ENCODE peak calls at places on chromosomes 5 and 9, in five cellular contexts. Z is mesenchymal stem cell, U is GM12878, N is iPS DF 6.9, L is fibroblast of lung. B is an unnamed sample.

GRCh38 chr9:133558191-133559126 is 24.0 kb downstream of the ADAMTSL2 start:
- DNase-seq in Z (peak; percentile 78), U (peak; percentile 32), N (no peak), L (peak; percentile 69), B (peak; percentile 79)

GRCh38 chr5:153900703-153901395 is 137.9 kb downstream of the FAM114A2 start:
- DNase-seq in Z (peak; percentile 51), U (no peak), N (no peak), L (peak; percentile 62), B (peak; percentile 69)

GRCh38 chr9:87569008-87569908 is 71.6 kb downstream of the DAPK1 start:
- DNase-seq in Z (no peak), U (no peak), N (no peak), L (peak; percentile 74), B (peak; percentile 15)

GRCh38 chr9:73200694-73201432 is 49.2 kb downstream of the ANXA1 start:
- DNase-seq in Z (peak; percentile 56), U (no peak), N (no peak), L (peak; percentile 51), B (no peak)

GRCh38 chr9:125430611-125431305 is 169.1 kb downstream of the GAPVD1 start:
- DNase-seq in Z (no peak), U (no peak), N (no peak), L (no peak), B (no peak)

GRCh38 chr9:125632321-125633115 is 74.5 kb downstream of the MAPKAP1 start:
- DNase-seq in Z (no peak), U (peak; percentile 99), N (no peak), L (no peak), B (no peak)

GRCh38 chr5:132162945-132163344 is 64.7 kb downstream of the P4HA2 start:
- DNase-seq in Z (no peak), U (no peak), N (no peak), L (no peak), B (no peak)

GRCh38 chr5:151773979-151774378 is 2.2 kb downstream of the G3BP1 start:
- DNase-seq in Z (no peak), U (no peak), N (no peak), L (no peak), B (no peak)

GRCh38 chr5:124744170-124744911 is 2.1 kb downstream of the ZNF608 start:
- DNase-seq in Z (peak; percentile 52), U (no peak), N (no peak), L (peak; percentile 61), B (no peak)

GRCh38 chr9:124006448-124007156 is 5.0 kb upstream of the LHX2 start:
- DNase-seq in Z (no peak), U (no peak), N (no peak), L (no peak), B (no peak)

GRCh38 chr9:124005372-124005771 is 6.2 kb upstream of the LHX2 start:
- DNase-seq in Z (no peak), U (no peak), N (no peak), L (no peak), B (no peak)

GRCh38 chr9:124007157-124007460 is 4.5 kb upstream of the LHX2 start:
- DNase-seq in Z (no peak), U (no peak), N (no peak), L (no peak), B (no peak)

GRCh38 chr9:124003636-124004349 is 7.8 kb upstream of the LHX2 start:
- DNase-seq in Z (no peak), U (no peak), N (no peak), L (no peak), B (no peak)

GRCh38 chr9:124004608-124005007 is 7.0 kb upstream of the LHX2 start:
- DNase-seq in Z (no peak), U (no peak), N (no peak), L (no peak), B (no peak)
- H3K27me3 ChIP-seq in Z (peaks cover 95% of the 10 kb centered on the region), U (no peaks in the 10 kb centered on the region), N (peaks cover 91% of the 10 kb centered on the region), L (peaks cover 83% of the 10 kb centered on the region), B (peaks cover 95% of the 10 kb centered on the region)

DNA sequence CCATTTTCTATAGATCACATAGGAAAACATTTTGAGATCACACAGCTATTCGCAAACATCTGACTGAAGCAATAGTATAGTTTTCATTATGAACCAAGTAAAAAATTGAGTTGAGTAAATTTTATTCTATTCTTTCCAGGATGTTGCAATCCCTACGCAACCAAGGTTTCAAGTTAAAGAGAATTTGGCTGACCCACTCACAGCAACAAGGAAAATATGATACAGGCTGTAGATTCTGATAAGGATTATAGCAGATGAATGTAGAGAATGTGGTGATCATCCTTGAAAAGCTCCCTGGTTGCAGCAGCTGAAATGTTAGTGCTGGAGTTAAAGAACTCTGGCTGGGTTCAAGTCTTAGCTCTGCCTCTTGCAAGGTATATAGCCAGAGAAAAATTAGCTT is 4.7 kb downstream of the ABCA1 start:
- DNase-seq in Z (no peak), U (no peak), N (no peak), L (peak; percentile 90), B (peak; percentile 81)
- H3K27ac ChIP-seq in Z (no peak overlapping the region), U (no peak overlapping the region), N (no peak overlapping the region), L (no peak overlapping the region), B (peak overlapping the region; percentile 65)

GRCh38 chr9:93693129-93693528 is 116.7 kb downstream of the PHF2 start:
- DNase-seq in Z (peak; percentile 10), U (no peak), N (no peak), L (no peak), B (no peak)
- H3K4me3 ChIP-seq in Z (no peak overlapping the region), U (no peak overlapping the region), N (no peak overlapping the region), L (no peak overlapping the region), B (no peak overlapping the region)

GRCh38 chr5:139645495-139645871 is 2.7 kb upstream of the CXXC5 start:
- DNase-seq in Z (no peak), U (no peak), N (no peak), L (no peak), B (no peak)

GRCh38 chr5:139642891-139643871 is 5.0 kb upstream of the CXXC5 start:
- DNase-seq in Z (no peak), U (no peak), N (no peak), L (no peak), B (no peak)

GRCh38 chr5:139646111-139646510 is 2.0 kb upstream of the CXXC5 start:
- DNase-seq in Z (no peak), U (no peak), N (no peak), L (no peak), B (no peak)

GRCh38 chr5:139644001-139644456 is 4.1 kb upstream of the CXXC5 start:
- DNase-seq in Z (no peak), U (no peak), N (no peak), L (no peak), B (no peak)

GRCh38 chr5:139644646-139645494 is 3.3 kb upstream of the CXXC5 start:
- DNase-seq in Z (no peak), U (no peak), N (no peak), L (no peak), B (no peak)
- H3K27me3 ChIP-seq in Z (peaks cover 12% of the 10 kb centered on the region), U (no peaks in the 10 kb centered on the region), N (peaks cover 5% of the 10 kb centered on the region), L (peaks cover 8% of the 10 kb centered on the region), B (no peaks in the 10 kb centered on the region)

GRCh38 chr5:157351386-157352089 is 85.6 kb downstream of the CYFIP2 start:
- DNase-seq in Z (no peak), U (no peak), N (no peak), L (no peak), B (no peak)
- H3K27ac ChIP-seq in Z (no peak overlapping the region), U (peak overlapping the region; percentile 24), N (no peak overlapping the region), L (no peak overlapping the region), B (no peak overlapping the region)

GRCh38 chr5:35153375-35153932 is 76.8 kb downstream of the PRLR start:
- DNase-seq in Z (no peak), U (no peak), N (no peak), L (no peak), B (no peak)
- H3K4me3 ChIP-seq in Z (no peak overlapping the region), U (no peak overlapping the region), N (no peak overlapping the region), L (no peak overlapping the region), B (no peak overlapping the region)

B was measured in brain microvascular endothelial cell.